ENCODE peak calls at places on chromosomes 16 and 17, in nine cellular contexts. J is cardiac muscle cell, E is Peyer's patch, W is coronary artery, Y is thoracic aorta, C is tibial artery, H is GM23248, F is PC-3, I is suprapubic skin. B is an unnamed sample.

GRCh38 chr17:8190506-8190905 is 526 bp upstream of the BORCS6 start:
- DNase-seq in J (no peak), E (no peak), W (no peak), Y (no peak), C (no peak), H (no peak), F (no peak), I (no peak), B (no peak)

GRCh38 chr16:50068550-50068949 is 2.8 kb downstream of the HEATR3 start:
- DNase-seq in J (no peak), E (no peak), W (no peak), Y (no peak), C (no peak), H (peak), F (no peak), I (no peak), B (no peak)

GRCh38 chr17:82931696-82932060 is 91.9 kb upstream of the ZNF750 start:
- DNase-seq in J (no peak), E (no peak), W (no peak), Y (no peak), C (peak), H (peak), F (peak), I (no peak), B (peak)

GRCh38 chr17:70327723-70328122 is 158.4 kb downstream of the KCNJ2 start:
- DNase-seq in J (no peak), E (no peak), W (no peak), Y (no peak), C (no peak), H (no peak), F (no peak), I (no peak), B (no peak)

GRCh38 chr16:70582280-70582978 is 58.8 kb downstream of the SF3B3 start:
- DNase-seq in J (no peak), E (no peak), W (no peak), Y (no peak), C (no peak), H (peak), F (no peak), I (no peak), B (no peak)

GRCh38 chr17:57569860-57570259 is 175.2 kb downstream of the CCDC182 start:
- DNase-seq in J (no peak), E (no peak), W (no peak), Y (no peak), C (no peak), H (no peak), F (peak), I (no peak), B (no peak)

GRCh38 chr16:4372578-4373355 is 1.1 kb downstream of the VASN start:
- DNase-seq in J (no peak), E (no peak), W (no peak), Y (no peak), C (peak), H (peak), F (peak), I (peak), B (peak)

GRCh38 chr17:69669441-69670178 is 255.1 kb downstream of the MAP2K6 start:
- DNase-seq in J (no peak), E (no peak), W (no peak), Y (no peak), C (no peak), H (no peak), F (peak), I (no peak), B (no peak)

GRCh38 chr17:70563301-70563820 is 394.0 kb downstream of the KCNJ2 start:
- DNase-seq in J (peak), E (no peak), W (no peak), Y (no peak), C (no peak), H (no peak), F (no peak), I (no peak), B (no peak)

GRCh38 chr17:27562777-27563455 is 68.1 kb upstream of the LGALS9 start:
- DNase-seq in J (no peak), E (no peak), W (no peak), Y (no peak), C (no peak), H (peak), F (no peak), I (no peak), B (no peak)

GRCh38 chr17:75557852-75558665 is 29.5 kb upstream of the MYO15B start:
- DNase-seq in J (no peak), E (no peak), W (no peak), Y (no peak), C (no peak), H (no peak), F (no peak), I (peak), B (peak)

GRCh38 chr16:3113765-3114479 is 1.5 kb downstream of the ZNF205 start:
- DNase-seq in J (no peak), E (no peak), W (no peak), Y (no peak), C (no peak), H (peak), F (peak), I (no peak), B (no peak)
- H3K27ac ChIP-seq in J (no peak), E (no peak), W (no peak), Y (no peak), C (no peak), H (no peak), F (no peak), I (no peak), B (no peak)

GRCh38 chr16:57284952-57285263 is 436 bp upstream of the PLLP start:
- DNase-seq in J (no peak), E (no peak), W (no peak), Y (no peak), C (no peak), H (no peak), F (no peak), I (no peak), B (no peak)

GRCh38 chr16:57282510-57283213 is 1.8 kb downstream of the PLLP start:
- DNase-seq in J (no peak), E (no peak), W (peak), Y (no peak), C (no peak), H (no peak), F (no peak), I (peak), B (no peak)

GRCh38 chr16:57283956-57284205 is 591 bp downstream of the PLLP start:
- DNase-seq in J (no peak), E (no peak), W (no peak), Y (no peak), C (no peak), H (no peak), F (no peak), I (no peak), B (no peak)

GRCh38 chr16:57284206-57284951 is at the start of gene PLLP:
- DNase-seq in J (peak), E (no peak), W (peak), Y (no peak), C (no peak), H (peak), F (peak), I (peak), B (peak)

GRCh38 chr16:57283214-57283955 is 1.1 kb downstream of the PLLP start:
- DNase-seq in J (no peak), E (no peak), W (peak), Y (no peak), C (no peak), H (no peak), F (no peak), I (peak), B (no peak)
- H3K27ac ChIP-seq in J (no peak), E (no peak), W (peak), Y (no peak), C (no peak), H (no peak), F (no peak), I (peak), B (no peak)

DNA sequence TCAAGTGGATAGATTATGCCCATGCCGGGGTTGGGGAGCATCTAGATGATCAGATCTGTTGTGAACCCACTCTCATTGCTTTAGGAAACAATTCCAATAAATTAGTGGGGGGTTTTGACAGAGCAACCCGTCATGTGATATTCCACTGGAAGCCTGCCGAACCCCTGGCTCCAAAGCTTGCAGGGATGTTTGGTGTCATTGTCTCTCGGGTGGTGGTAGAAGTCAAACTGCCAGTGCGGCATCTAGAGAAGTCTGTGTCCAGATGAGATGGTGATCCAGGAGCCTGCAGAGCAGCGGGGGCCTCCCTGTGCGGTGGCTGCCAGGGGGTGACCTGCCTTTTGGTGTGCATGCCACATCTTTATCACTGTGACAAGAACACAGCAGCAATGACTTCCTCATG is 91.7 kb downstream of the SHISA6 start:
- DNase-seq in J (no peak), E (no peak), W (no peak), Y (no peak), C (no peak), H (no peak), F (no peak), I (no peak), B (no peak)
- H3K27ac ChIP-seq in J (no peak), E (no peak), W (no peak), Y (no peak), C (no peak), H (no peak), F (no peak), I (no peak), B (no peak)

DNA sequence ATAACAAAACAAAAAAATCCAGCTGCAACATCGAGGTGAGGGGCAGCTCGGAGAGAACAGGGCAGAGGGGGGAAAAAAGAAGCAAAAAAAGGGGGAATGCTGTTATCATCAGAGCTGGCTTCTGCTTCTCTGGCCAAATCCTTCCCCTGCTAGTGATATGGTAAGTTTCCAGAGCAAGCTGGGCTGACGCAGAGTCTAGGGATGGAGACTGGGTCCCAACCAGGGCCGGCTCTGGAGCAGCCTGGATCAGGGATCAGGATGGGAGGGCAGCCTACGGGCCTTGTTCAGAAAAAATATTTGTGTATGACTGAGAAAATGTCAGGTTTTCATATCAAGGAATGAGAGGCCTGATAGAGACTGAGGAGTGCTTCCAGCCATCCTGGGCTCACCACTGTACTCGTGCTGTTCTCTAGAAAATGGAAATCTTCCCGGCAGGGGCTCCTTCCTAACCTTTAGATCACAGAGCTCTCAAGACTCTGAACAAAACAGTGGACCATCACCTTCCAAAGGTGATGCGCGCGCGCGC is 726 bp upstream of the C1QTNF1 start:
- DNase-seq in J (no peak), E (no peak), W (no peak), Y (no peak), C (no peak), H (no peak), F (no peak), I (peak), B (no peak)
- H3K27ac ChIP-seq in J (no peak), E (no peak), W (peak), Y (peak), C (peak), H (no peak), F (no peak), I (peak), B (peak)

B was measured in right lobe of liver.